ENCODE peak calls at places on chromosomes 13 and 19, in five cellular contexts. U is GM12891, R is HepG2, K is K562, D is H1. T is an unnamed sample.

GRCh38 chr19:32373614-32374295 is 28.3 kb downstream of the ZNF507 start:
- DNase-seq in U (no peak), K (peak), R (peak), D (no peak), T (no peak)

GRCh38 chr13:98442391-98443230 is 134.3 kb downstream of the STK24 start:
- DNase-seq in U (no peak), K (no peak), R (no peak), D (no peak), T (no peak)

GRCh38 chr13:94344126-94344863 is 135.2 kb downstream of the DCT start:
- DNase-seq in K (no peak), R (peak), D (peak), U (no peak), T (no peak)

GRCh38 chr13:105971312-105971711 is 564.1 kb downstream of the EFNB2 start:
- DNase-seq in K (no peak), R (no peak), U (no peak), D (no peak), T (no peak)

GRCh38 chr13:19606152-19606551 is 27.3 kb upstream of the MPHOSPH8 start:
- DNase-seq in K (no peak), D (no peak), U (no peak), R (no peak), T (no peak)

GRCh38 chr19:31613683-31614219 is 264.5 kb upstream of the TSHZ3 start:
- DNase-seq in D (no peak), R (no peak), U (no peak), K (no peak), T (no peak)

GRCh38 chr13:24706886-24707585 is 26.8 kb downstream of the ATP12A start:
- DNase-seq in D (no peak), U (no peak), R (no peak), K (no peak), T (no peak)

GRCh38 chr19:43928820-43929219 is 6.3 kb downstream of the ZNF45 start:
- DNase-seq in D (no peak), R (no peak), K (no peak), U (no peak), T (no peak)

GRCh38 chr13:76917096-76917495 is 30.9 kb upstream of the KCTD12 start:
- DNase-seq in D (no peak), U (no peak), K (no peak), R (no peak), T (no peak)

GRCh38 chr19:51503428-51503827 is 1.8 kb upstream of the SIGLEC12 start:
- DNase-seq in K (no peak), U (no peak), D (no peak), R (no peak), T (no peak)

GRCh38 chr13:99481357-99481756 is 19.9 kb upstream of the TM9SF2 start:
- DNase-seq in K (no peak), D (no peak), U (no peak), R (no peak), T (no peak)

GRCh38 chr19:51352783-51353360 is 10.9 kb upstream of the VSIG10L start:
- DNase-seq in D (no peak), U (no peak), K (no peak), R (no peak), T (no peak)

GRCh38 chr13:24124789-24125476 is 35.6 kb upstream of the SPATA13 start:
- DNase-seq in K (no peak), D (no peak), U (peak), R (no peak), T (peak)

GRCh38 chr19:42576241-42576640 is 18.5 kb downstream of the CEACAM8 start:
- DNase-seq in D (no peak), K (no peak), R (no peak), U (no peak), T (no peak)

GRCh38 chr13:26529441-26529840 is 28.0 kb upstream of the WASF3 start:
- DNase-seq in D (peak), R (peak), U (no peak), K (peak), T (no peak)

GRCh38 chr19:40601061-40601973 is at the start of gene LTBP4:
- DNase-seq in K (peak), D (no peak), R (no peak), U (no peak), T (no peak)

GRCh38 chr19:40407714-40408600 is 5.2 kb downstream of the PRX start:
- DNase-seq in D (no peak), K (peak), R (no peak), U (no peak), T (no peak)

GRCh38 chr19:954672-955494 is 29.0 kb downstream of the ARID3A start:
- DNase-seq in K (peak), U (no peak), D (no peak), R (no peak), T (peak)

GRCh38 chr13:19838726-19839342 is 24.6 kb downstream of the ZMYM5 start:
- DNase-seq in R (no peak), D (no peak), U (no peak), K (no peak), T (no peak)

GRCh38 chr19:3178377-3178972 is at the start of gene S1PR4:
- DNase-seq in D (no peak), U (peak), K (no peak), R (no peak), T (peak)

GRCh38 chr13:19058566-19058965 is 123.1 kb downstream of the TUBA3C start:
- DNase-seq in K (no peak), U (no peak), R (no peak), D (no peak), T (no peak)

DNA sequence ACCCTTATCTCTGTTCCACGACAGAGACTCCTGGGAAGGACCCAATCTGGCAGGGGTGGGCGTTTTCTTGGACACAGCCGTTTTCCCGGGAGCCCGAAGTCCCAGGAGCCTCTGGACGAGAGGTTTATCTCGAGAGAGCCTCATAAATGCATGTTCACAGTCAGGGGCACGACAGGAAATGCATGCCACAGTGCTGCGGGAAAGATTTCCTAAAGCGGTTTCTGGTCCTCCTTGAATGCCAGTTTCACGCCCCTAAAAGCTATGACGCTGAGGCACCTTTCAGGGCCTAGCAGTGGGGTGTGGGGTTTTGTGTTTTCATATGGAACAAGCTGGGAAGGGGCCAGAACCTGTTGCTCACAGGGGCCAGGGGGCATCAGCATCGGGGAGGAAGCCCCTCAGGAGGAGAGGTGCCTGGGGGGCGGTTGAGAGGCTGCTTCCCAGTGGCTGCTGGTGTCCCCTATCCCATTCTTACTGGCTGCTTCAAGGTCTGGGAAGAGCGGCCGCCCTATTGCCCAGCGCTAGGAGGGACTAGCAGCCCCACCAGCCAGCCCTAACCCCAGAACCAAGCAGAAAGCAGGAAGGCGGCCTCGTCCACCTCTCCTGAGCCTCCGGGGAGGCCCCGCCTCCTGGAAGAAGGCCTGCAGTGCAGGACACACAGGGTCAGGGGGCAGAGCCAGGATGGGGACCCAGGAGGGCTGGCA is 157.0 kb downstream of the KDM4B start:
- DNase-seq in D (no peak), K (no peak), U (no peak), R (no peak), T (no peak)
- TF ChIP-seq TAF1 in D (no peak), K (no peak), U (no peak), R (no peak), T (no peak)

GRCh38 chr19:6415592-6416190 is 8.9 kb downstream of the KHSRP start:
- DNase-seq in K (no peak), D (no peak), U (no peak), R (no peak), T (no peak)
- TF ChIP-seq POLR2A in K (no peak), D (no peak), U (no peak), R (no peak), T (no peak)

GRCh38 chr19:7923295-7924191 is 2.4 kb downstream of the CTXN1 start:
- DNase-seq in U (no peak), R (no peak), D (no peak), K (no peak), T (no peak)
- TF ChIP-seq POLR2AphosphoS5 in U (no peak), R (no peak), D (peak), K (no peak), T (no peak)

DNA sequence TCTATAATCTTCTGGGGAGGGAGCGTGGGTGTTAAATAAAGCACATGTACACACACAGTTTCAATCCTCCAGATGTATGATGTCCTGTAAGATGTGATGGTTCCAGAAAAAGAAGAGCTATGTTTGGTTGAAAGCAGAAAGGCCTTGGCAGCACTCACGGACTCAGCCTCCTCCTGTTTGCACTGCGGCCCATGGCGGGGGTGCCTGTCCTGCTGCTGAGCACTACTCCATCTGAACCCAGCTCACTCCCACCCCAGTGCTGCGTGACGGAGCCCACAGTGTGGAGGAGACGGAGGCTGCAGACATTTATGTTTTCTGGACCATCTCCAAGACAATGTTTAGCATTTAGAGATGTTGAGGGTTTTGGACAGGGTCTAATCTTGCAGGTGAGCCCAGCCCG is 343.6 kb downstream of the TEX29 start:
- DNase-seq in K (no peak), U (no peak), D (no peak), R (no peak), T (no peak)
- TF ChIP-seq TAF1 in K (no peak), U (no peak), D (no peak), R (no peak), T (no peak)

DNA sequence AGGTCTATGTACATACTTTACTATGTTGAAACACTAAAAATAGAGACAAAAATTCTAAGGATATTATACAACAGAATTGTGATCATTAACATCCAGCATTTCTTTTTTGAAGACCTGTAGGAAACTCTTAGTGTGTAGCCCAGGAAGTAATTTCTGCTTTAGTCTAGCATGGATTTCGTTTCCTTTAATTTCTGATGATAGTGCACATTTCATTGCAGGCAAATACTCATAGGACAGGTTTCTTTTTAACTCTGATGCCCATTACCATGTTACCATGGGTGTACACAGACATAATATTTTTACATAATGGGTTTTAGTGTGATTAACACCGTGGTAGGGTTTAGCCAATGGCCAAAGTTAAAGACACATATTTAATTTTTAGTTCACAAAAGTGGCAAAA is 27.1 kb downstream of the LIG4 start:
- DNase-seq in K (no peak), U (no peak), D (no peak), R (no peak), T (no peak)
- TF ChIP-seq POLR2A in K (no peak), U (no peak), D (no peak), R (no peak), T (no peak)

T was measured in GM12892.